ENCODE peak calls at places on chromosomes 5 and 9, in eight cellular contexts. D is Right ventricle myocardium inferior; G is ELR; V is NCI-H1694 treated with DMSO at 0.1 percent for 48 hours; J is NCI-H460; Q is left ventricle myocardium superior; X is CD8-positive, alpha-beta memory T cell; L is keratinocyte. P is an unnamed sample.

GRCh38 chr9:18240213-18240612 is 233.7 kb upstream of the ADAMTSL1 start:
- DNase-seq in D (no peak), G (no peak), V (no peak), J (no peak), Q (no peak), X (no peak), L (no peak), P (no peak)

GRCh38 chr5:64229163-64229774 is 63.6 kb downstream of the RNF180 start:
- DNase-seq in D (no peak), G (peak; percentile 60), V (peak; percentile 43), J (peak; percentile 28), Q (no peak), X (no peak), L (no peak), P (peak; percentile 35)

GRCh38 chr5:34474573-34475021 is 181.5 kb upstream of the RAI14 start:
- DNase-seq in D (no peak), G (peak; percentile 71), V (peak; percentile 37), J (peak; percentile 49), Q (no peak), X (no peak), L (no peak), P (peak; percentile 64)

GRCh38 chr5:78077369-78078068 is 217.0 kb downstream of the AP3B1 start:
- DNase-seq in D (no peak), G (no peak), V (no peak), J (no peak), Q (no peak), X (no peak), L (no peak), P (no peak)

GRCh38 chr9:98182069-98182820 is 10.2 kb downstream of the CORO2A start:
- DNase-seq in D (no peak), G (no peak), V (no peak), J (no peak), Q (no peak), X (no peak), L (no peak), P (peak; percentile 71)

GRCh38 chr9:133587466-133587865 is 21.7 kb downstream of the FAM163B start:
- DNase-seq in D (peak; percentile 18), G (no peak), V (no peak), J (no peak), Q (peak; percentile 11), X (no peak), L (no peak), P (no peak)

GRCh38 chr9:114086607-114087006 is 8.5 kb upstream of the AMBP start:
- DNase-seq in D (no peak), G (no peak), V (no peak), J (no peak), Q (no peak), X (no peak), L (no peak), P (no peak)

GRCh38 chr9:120350596-120350995 is 229.4 kb downstream of the CDK5RAP2 start:
- DNase-seq in D (no peak), G (no peak), V (no peak), J (no peak), Q (no peak), X (no peak), L (no peak), P (no peak)

GRCh38 chr5:126499742-126500396 is 76.7 kb downstream of the GRAMD2B start:
- DNase-seq in D (no peak), G (peak; percentile 45), V (no peak), J (no peak), Q (no peak), X (peak; percentile 49), L (no peak), P (peak; percentile 61)

GRCh38 chr5:149294872-149295829 is 23.5 kb downstream of the AFAP1L1 start:
- DNase-seq in D (no peak), G (no peak), V (no peak), J (no peak), Q (no peak), X (no peak), L (no peak), P (no peak)